ENCODE peak calls at places on chromosomes 12 and 14, in ten cellular contexts. V is stimulated activated CD4-positive, alpha-beta T cell treated with anti-CD3 and anti-CD28 coated beads, Interleukin-1b, Interleukin-23, amount 100 ng/mL, for 24 hours; Z is lower lobe of right lung; E is germinal center; K is GM03348; L is NCI-H1105 treated with DMSO at 0.1 percent for 48 hours; Y is head of caudate nucleus; C is MCF 10A; S is testis; D is substantia nigra. R is an unnamed sample.

GRCh38 chr12:70031046-70031445 is 206.0 kb downstream of the MYRFL start:
- DNase-seq in V (no peak), Z (no peak), E (no peak), K (no peak), L (no peak), Y (no peak), C (no peak), S (no peak), D (no peak), R (no peak)

GRCh38 chr12:27523305-27523641 is 733 bp upstream of the PPFIBP1 start:
- DNase-seq in V (no peak), Z (no peak), E (no peak), K (peak; percentile 9), L (no peak), Y (no peak), C (no peak), S (no peak), D (no peak), R (no peak)

GRCh38 chr14:25349269-25349668 is 299.3 kb upstream of the STXBP6 start:
- DNase-seq in V (no peak), Z (no peak), E (no peak), K (peak; percentile 17), L (no peak), Y (no peak), C (no peak), S (peak; percentile 74), D (no peak), R (no peak)

GRCh38 chr14:56056031-56056430 is 62.2 kb upstream of the PELI2 start:
- DNase-seq in V (no peak), Z (no peak), E (no peak), K (no peak), L (no peak), Y (no peak), C (no peak), S (no peak), D (no peak), R (no peak)

GRCh38 chr14:35383569-35384385 is 20.8 kb downstream of the NFKBIA start:
- DNase-seq in V (no peak), Z (no peak), E (no peak), K (no peak), L (no peak), Y (no peak), C (no peak), S (no peak), D (no peak), R (no peak)

GRCh38 chr14:60061371-60061770 is 30.4 kb upstream of the PCNX4 start:
- DNase-seq in V (no peak), Z (no peak), E (no peak), K (no peak), L (no peak), Y (no peak), C (peak; percentile 48), S (no peak), D (no peak), R (no peak)

GRCh38 chr12:132224484-132224883 is 80.2 kb downstream of the NOC4L start:
- DNase-seq in V (no peak), Z (no peak), E (no peak), K (no peak), L (no peak), Y (no peak), C (no peak), S (no peak), D (no peak), R (no peak)

GRCh38 chr14:52363969-52364368 is 49.9 kb downstream of the PTGER2 start:
- DNase-seq in V (no peak), Z (no peak), E (no peak), K (no peak), L (no peak), Y (no peak), C (no peak), S (no peak), D (no peak), R (no peak)

GRCh38 chr14:50835280-50835679 is 4.3 kb upstream of the NIN start:
- DNase-seq in V (no peak), Z (no peak), E (no peak), K (peak; percentile 29), L (no peak), Y (no peak), C (no peak), S (no peak), D (no peak), R (no peak)

GRCh38 chr12:79300199-79300568 is 390.6 kb downstream of the PAWR start:
- DNase-seq in V (no peak), Z (no peak), E (no peak), K (no peak), L (no peak), Y (no peak), C (peak; percentile 78), S (no peak), D (no peak), R (no peak)

GRCh38 chr12:108019862-108020261 is 109.2 kb upstream of the WSCD2 start:
- DNase-seq in V (no peak), Z (no peak), E (no peak), K (no peak), L (no peak), Y (no peak), C (no peak), S (no peak), D (no peak), R (no peak)

GRCh38 chr14:88576222-88576621 is 13.4 kb downstream of the ZC3H14 start:
- DNase-seq in V (no peak), Z (no peak), E (no peak), K (no peak), L (no peak), Y (no peak), C (no peak), S (no peak), D (no peak), R (no peak)

GRCh38 chr12:5808956-5809355 is 136.1 kb downstream of the ANO2 start:
- DNase-seq in V (no peak), Z (no peak), E (no peak), K (peak; percentile 86), L (no peak), Y (no peak), C (peak; percentile 40), S (no peak), D (no peak), R (no peak)

GRCh38 chr12:39490500-39491276 is 47.8 kb upstream of the KIF21A start:
- DNase-seq in V (no peak), Z (no peak), E (no peak), K (no peak), L (no peak), Y (no peak), C (peak; percentile 89), S (no peak), D (no peak), R (no peak)

GRCh38 chr12:40980346-40981005 is 207.6 kb upstream of the PDZRN4 start:
- DNase-seq in V (no peak), Z (no peak), E (no peak), K (no peak), L (no peak), Y (no peak), C (no peak), S (no peak), D (no peak), R (no peak)

GRCh38 chr12:43370299-43370698 is 181.7 kb downstream of the ADAMTS20 start:
- DNase-seq in V (no peak), Z (no peak), E (no peak), K (no peak), L (no peak), Y (no peak), C (peak; percentile 81), S (no peak), D (no peak), R (no peak)

GRCh38 chr12:116459921-116460666 is 99.1 kb upstream of the MAP1LC3B2 start:
- DNase-seq in V (no peak), Z (no peak), E (no peak), K (no peak), L (no peak), Y (no peak), C (no peak), S (no peak), D (no peak), R (no peak)

GRCh38 chr12:64621257-64621942 is 11.1 kb downstream of the RASSF3 start:
- DNase-seq in V (no peak), Z (no peak), E (peak; percentile 77), K (peak; percentile 11), L (no peak), Y (no peak), C (peak; percentile 33), S (no peak), D (no peak), R (no peak)

GRCh38 chr12:104779134-104779533 is 179.0 kb downstream of the SLC41A2 start:
- DNase-seq in V (no peak), Z (no peak), E (no peak), K (no peak), L (no peak), Y (no peak), C (no peak), S (no peak), D (no peak), R (no peak)

GRCh38 chr14:51889851-51890250 is 29.4 kb downstream of the GNG2 start:
- DNase-seq in V (no peak), Z (no peak), E (no peak), K (no peak), L (no peak), Y (no peak), C (no peak), S (no peak), D (no peak), R (no peak)

GRCh38 chr12:132948146-132949066 is 7.7 kb downstream of the ZNF605 start:
- DNase-seq in V (no peak), Z (no peak), E (no peak), K (no peak), L (no peak), Y (no peak), C (no peak), S (no peak), D (no peak), R (no peak)

R was measured in H1.